ENCODE peak calls at places on chromosomes 13 and 19, in five cellular contexts. E is testis, J is thoracic aorta, P is aorta, Q is gastrocnemius medialis. F is an unnamed sample. For H3K27me3, the result is how much of the 10 kb centered on the place peaks cover.

GRCh38 chr13:33018886-33019285 is 2.7 kb downstream of the KL start:
- DNase-seq in E (no peak), J (no peak), P (no peak), Q (no peak), F (no peak)

GRCh38 chr19:29708553-29709439 is 6.3 kb downstream of the C19orf12 start:
- DNase-seq in E (no peak), J (no peak), P (no peak), Q (no peak), F (no peak)

GRCh38 chr13:99435116-99435515 is 66.2 kb upstream of the TM9SF2 start:
- DNase-seq in E (no peak), J (no peak), P (no peak), Q (no peak), F (no peak)

GRCh38 chr13:113584870-113585671 is 518 bp downstream of the TFDP1 start:
- DNase-seq in E (peak), J (no peak), P (peak), Q (no peak), F (peak)

GRCh38 chr13:97276862-97277269 is 54.7 kb downstream of the MBNL2 start:
- DNase-seq in E (no peak), J (no peak), P (no peak), Q (no peak), F (no peak)

GRCh38 chr13:77026255-77026782 is 640 bp downstream of the FBXL3 start:
- DNase-seq in E (peak), J (peak), P (peak), Q (peak), F (peak)

GRCh38 chr19:17681505-17682125 is 6.5 kb downstream of the UNC13A start:
- DNase-seq in E (peak), J (no peak), P (peak), Q (no peak), F (no peak)

GRCh38 chr19:40165362-40165937 is 25.8 kb upstream of the MAP3K10 start:
- DNase-seq in E (peak), J (no peak), P (peak), Q (peak), F (peak)

GRCh38 chr19:45195764-45196163 is 17.2 kb downstream of the BLOC1S3 start:
- DNase-seq in E (no peak), J (no peak), P (no peak), Q (no peak), F (no peak)

GRCh38 chr19:35139618-35139943 is 957 bp downstream of the FXYD1 start:
- DNase-seq in E (no peak), J (no peak), P (no peak), Q (peak), F (no peak)

GRCh38 chr13:87274209-87274819 is 396.9 kb upstream of the SLITRK5 start:
- DNase-seq in E (peak), J (no peak), P (no peak), Q (no peak), F (no peak)

GRCh38 chr19:1857648-1858326 is 5.6 kb downstream of the KLF16 start:
- DNase-seq in E (no peak), J (no peak), P (no peak), Q (no peak), F (peak)

GRCh38 chr19:18939922-18940775 is 868 bp downstream of the HOMER3 start:
- DNase-seq in E (peak), J (no peak), P (peak), Q (peak), F (peak)

GRCh38 chr13:38686635-38687245 is at the start of gene FREM2:
- DNase-seq in E (peak), J (no peak), P (peak), Q (peak), F (no peak)

GRCh38 chr13:113114511-113115362 is 7.9 kb upstream of the F10 start:
- DNase-seq in E (peak), J (no peak), P (peak), Q (no peak), F (peak)

GRCh38 chr19:17405250-17406038 is at the start of gene BST2:
- DNase-seq in E (peak), J (peak), P (no peak), Q (peak), F (peak)

GRCh38 chr19:28199323-28199722 is 1013.6 kb downstream of the UQCRFS1 start:
- DNase-seq in E (no peak), J (no peak), P (no peak), Q (no peak), F (no peak)

GRCh38 chr13:35768551-35768950 is 292.1 kb upstream of the MAB21L1 start:
- DNase-seq in E (no peak), J (no peak), P (no peak), Q (no peak), F (no peak)

GRCh38 chr19:3129112-3129511 is 6.7 kb upstream of the GNA15 start:
- DNase-seq in E (no peak), J (no peak), P (no peak), Q (no peak), F (no peak)

GRCh38 chr19:57903298-57904174 is 12.9 kb downstream of the ZNF417 start:
- DNase-seq in E (no peak), J (no peak), P (no peak), Q (no peak), F (no peak)

GRCh38 chr19:55459950-55460657 is 1.3 kb downstream of the ISOC2 start:
- DNase-seq in E (peak), J (no peak), P (no peak), Q (no peak), F (no peak)

GRCh38 chr13:59533561-59534337 is 630.0 kb downstream of the DIAPH3 start:
- DNase-seq in E (no peak), J (no peak), P (no peak), Q (no peak), F (no peak)
- H3K27ac ChIP-seq in E (no peak), J (no peak), P (no peak), Q (no peak), F (no peak)

DNA sequence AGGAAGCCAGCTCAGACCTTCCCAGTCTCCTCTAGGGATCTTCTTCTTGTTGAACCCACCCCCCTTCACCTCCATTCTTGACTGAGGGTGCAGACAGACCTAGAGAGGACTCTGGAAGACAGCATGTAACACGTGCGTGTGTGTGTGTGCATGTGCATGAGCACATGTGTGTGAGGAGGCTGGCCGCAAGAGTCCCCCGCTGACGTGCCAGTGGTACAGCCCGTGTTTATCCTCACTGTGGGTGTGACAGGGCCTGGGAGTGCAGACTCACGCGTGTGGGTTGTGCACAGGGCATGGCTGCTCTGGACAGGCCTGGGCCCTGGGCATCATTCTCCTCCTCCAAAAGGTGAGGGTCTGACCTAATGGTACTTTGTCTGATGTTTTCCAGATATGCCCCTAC is 26.3 kb downstream of the LYL1 start:
- DNase-seq in E (no peak), J (no peak), P (no peak), Q (no peak), F (no peak)
- H3K27me3 ChIP-seq in E (under half), J (under half), P (under half), Q (under half), F (under half)

GRCh38 chr19:51471527-51471926 is 6.8 kb upstream of the CEACAM18 start:
- DNase-seq in E (no peak), J (no peak), P (no peak), Q (no peak), F (no peak)
- H3K27ac ChIP-seq in E (no peak), J (no peak), P (no peak), Q (no peak), F (no peak)

DNA sequence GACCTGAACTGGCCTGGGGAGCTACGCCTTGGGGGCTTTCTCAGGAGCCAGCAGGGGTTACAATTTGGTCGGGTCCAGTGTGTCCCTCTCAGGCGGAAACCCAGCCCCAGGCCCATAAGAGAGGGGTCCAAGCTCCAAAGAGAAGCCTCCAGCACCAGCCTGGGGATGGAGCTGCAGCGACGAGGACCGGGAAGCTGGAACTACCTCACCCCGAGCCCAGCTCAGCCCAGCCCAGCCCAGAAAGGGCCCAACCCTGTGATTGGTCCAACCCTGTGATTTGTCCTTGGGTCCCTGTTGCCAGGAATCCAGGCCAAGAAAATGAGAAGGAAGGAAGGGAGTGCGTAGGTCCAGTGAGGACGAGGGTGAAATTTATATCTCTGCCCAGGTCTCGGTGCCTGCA is 24.1 kb downstream of the CLEC4M start:
- DNase-seq in E (peak), J (no peak), P (no peak), Q (peak), F (peak)
- H3K27me3 ChIP-seq in E (under half), J (under half), P (under half), Q (under half), F (under half)

GRCh38 chr19:15287496-15287895 is 44.8 kb downstream of the BRD4 start:
- DNase-seq in E (no peak), J (no peak), P (no peak), Q (no peak), F (no peak)

GRCh38 chr19:15284896-15285295 is 47.4 kb downstream of the BRD4 start:
- DNase-seq in E (no peak), J (no peak), P (no peak), Q (no peak), F (no peak)

GRCh38 chr19:15286688-15287355 is 45.5 kb downstream of the BRD4 start:
- DNase-seq in E (no peak), J (no peak), P (no peak), Q (no peak), F (no peak)

GRCh38 chr19:15284091-15284490 is 48.2 kb downstream of the BRD4 start:
- DNase-seq in E (no peak), J (no peak), P (no peak), Q (no peak), F (no peak)

GRCh38 chr19:15285896-15286591 is 46.3 kb downstream of the BRD4 start:
- DNase-seq in E (no peak), J (no peak), P (peak), Q (no peak), F (no peak)
- H3K27ac ChIP-seq in E (no peak), J (no peak), P (no peak), Q (peak), F (no peak)

GRCh38 chr19:41928754-41929535 is 696 bp upstream of the ERFL start:
- DNase-seq in E (no peak), J (no peak), P (no peak), Q (no peak), F (no peak)
- H3K27me3 ChIP-seq in E (under half), J (under half), P (under half), Q (half or more), F (half or more)

DNA sequence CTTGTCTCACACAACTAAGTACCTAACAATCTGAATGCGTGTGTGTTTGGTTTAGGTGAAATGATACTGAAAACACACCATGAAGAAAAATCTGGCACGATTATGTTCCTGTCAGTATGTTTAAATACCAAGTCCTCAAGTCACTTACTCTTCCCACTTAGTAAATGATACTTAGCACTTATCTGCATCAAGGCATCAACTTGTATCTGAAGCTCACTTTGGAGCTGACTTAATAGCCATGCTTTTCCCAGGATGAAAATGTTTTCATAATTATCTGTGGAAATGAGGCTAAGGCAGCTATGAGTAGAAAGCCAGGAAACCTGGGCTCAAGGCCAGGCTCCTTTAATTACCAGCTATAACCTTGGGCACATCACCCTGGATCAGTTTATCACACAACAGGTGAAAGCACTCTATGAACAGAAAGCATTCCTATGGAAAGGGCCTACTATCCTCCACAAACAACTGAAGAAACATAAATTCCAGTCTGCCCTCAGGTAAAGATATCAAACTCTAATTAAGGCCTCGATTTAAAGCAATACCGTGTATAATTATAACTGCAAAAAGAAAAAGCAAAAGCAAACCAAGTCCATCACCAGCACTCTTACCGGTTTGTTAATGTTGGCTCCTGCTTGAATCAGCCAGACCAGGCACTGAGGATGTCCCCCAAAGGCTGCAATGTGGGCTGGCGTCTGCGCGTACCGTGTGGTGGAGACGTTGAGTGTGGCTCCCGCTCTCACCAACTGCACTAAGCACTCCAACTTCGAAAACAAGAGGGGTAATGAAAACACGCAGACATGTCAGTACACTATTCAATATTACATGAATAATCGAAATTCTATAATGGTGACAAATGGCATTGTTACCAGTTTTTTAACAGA is 4.6 kb downstream of the ANKRD10 start:
- DNase-seq in E (no peak), J (no peak), P (no peak), Q (peak), F (no peak)
- H3K27ac ChIP-seq in E (no peak), J (no peak), P (no peak), Q (peak), F (no peak)

F was measured in heart left ventricle.